ENCODE peak calls at places on chromosomes 11 and 22, in eight cellular contexts. One of them, this sample, is unnamed.

GRCh38 chr22:46596032-46596441 is 24.1 kb upstream of the GRAMD4 start:
- DNase-seq in head of caudate nucleus: no peak
- DNase-seq in NAMALWA: no peak
- DNase-seq in activated T-cell treated with anti-CD3 and anti-CD28 coated beads for 1 hour: no peak
- DNase-seq in KBM-7: no peak
- DNase-seq in MCF 10A: no peak
- DNase-seq in amniotic epithelial cell: no peak
- DNase-seq in psoas muscle: peak
- DNase-seq in this sample: no peak

GRCh38 chr22:43449205-43449830 is 37.5 kb downstream of the MPPED1 start:
- DNase-seq in psoas muscle: no peak
- DNase-seq in amniotic epithelial cell: no peak
- DNase-seq in head of caudate nucleus: no peak
- DNase-seq in MCF 10A: peak
- DNase-seq in KBM-7: no peak
- DNase-seq in NAMALWA: no peak
- DNase-seq in activated T-cell treated with anti-CD3 and anti-CD28 coated beads for 1 hour: no peak
- DNase-seq in this sample: no peak

GRCh38 chr22:49964493-49965290 is 4.1 kb downstream of the PIM3 start:
- DNase-seq in NAMALWA: no peak
- DNase-seq in psoas muscle: peak
- DNase-seq in activated T-cell treated with anti-CD3 and anti-CD28 coated beads for 1 hour: no peak
- DNase-seq in KBM-7: no peak
- DNase-seq in amniotic epithelial cell: no peak
- DNase-seq in MCF 10A: no peak
- DNase-seq in head of caudate nucleus: peak
- DNase-seq in this sample: peak

GRCh38 chr22:38952382-38952993 is 4.9 kb upstream of the APOBEC3A start:
- DNase-seq in MCF 10A: no peak
- DNase-seq in activated T-cell treated with anti-CD3 and anti-CD28 coated beads for 1 hour: no peak
- DNase-seq in psoas muscle: no peak
- DNase-seq in KBM-7: no peak
- DNase-seq in amniotic epithelial cell: no peak
- DNase-seq in head of caudate nucleus: no peak
- DNase-seq in NAMALWA: no peak
- DNase-seq in this sample: no peak

GRCh38 chr11:8296872-8297271 is 33.2 kb upstream of the LMO1 start:
- DNase-seq in amniotic epithelial cell: no peak
- DNase-seq in MCF 10A: no peak
- DNase-seq in head of caudate nucleus: no peak
- DNase-seq in activated T-cell treated with anti-CD3 and anti-CD28 coated beads for 1 hour: no peak
- DNase-seq in NAMALWA: no peak
- DNase-seq in psoas muscle: no peak
- DNase-seq in KBM-7: no peak
- DNase-seq in this sample: no peak

GRCh38 chr11:128621491-128622136 is 34.3 kb upstream of the ETS1 start:
- DNase-seq in KBM-7: no peak
- DNase-seq in MCF 10A: peak
- DNase-seq in amniotic epithelial cell: peak
- DNase-seq in activated T-cell treated with anti-CD3 and anti-CD28 coated beads for 1 hour: no peak
- DNase-seq in psoas muscle: peak
- DNase-seq in NAMALWA: no peak
- DNase-seq in head of caudate nucleus: no peak
- DNase-seq in this sample: no peak

GRCh38 chr11:103609117-103610066 is 427.0 kb upstream of the DDI1 start:
- DNase-seq in head of caudate nucleus: no peak
- DNase-seq in MCF 10A: peak
- DNase-seq in activated T-cell treated with anti-CD3 and anti-CD28 coated beads for 1 hour: no peak
- DNase-seq in psoas muscle: no peak
- DNase-seq in amniotic epithelial cell: peak
- DNase-seq in NAMALWA: peak
- DNase-seq in KBM-7: no peak
- DNase-seq in this sample: no peak

GRCh38 chr11:120883404-120884135 is 140.3 kb upstream of the TBCEL start:
- DNase-seq in NAMALWA: no peak
- DNase-seq in MCF 10A: peak
- DNase-seq in head of caudate nucleus: peak
- DNase-seq in amniotic epithelial cell: no peak
- DNase-seq in KBM-7: no peak
- DNase-seq in psoas muscle: peak
- DNase-seq in activated T-cell treated with anti-CD3 and anti-CD28 coated beads for 1 hour: no peak
- DNase-seq in this sample: no peak

GRCh38 chr11:2862950-2863618 is 22.5 kb downstream of the CDKN1C start:
- DNase-seq in KBM-7: no peak
- DNase-seq in MCF 10A: no peak
- DNase-seq in head of caudate nucleus: no peak
- DNase-seq in activated T-cell treated with anti-CD3 and anti-CD28 coated beads for 1 hour: no peak
- DNase-seq in NAMALWA: no peak
- DNase-seq in psoas muscle: no peak
- DNase-seq in amniotic epithelial cell: peak
- DNase-seq in this sample: no peak

GRCh38 chr22:27561301-27561820 is 240.2 kb downstream of the MN1 start:
- DNase-seq in NAMALWA: no peak
- DNase-seq in KBM-7: no peak
- DNase-seq in psoas muscle: no peak
- DNase-seq in amniotic epithelial cell: no peak
- DNase-seq in head of caudate nucleus: no peak
- DNase-seq in activated T-cell treated with anti-CD3 and anti-CD28 coated beads for 1 hour: no peak
- DNase-seq in MCF 10A: no peak
- DNase-seq in this sample: no peak

GRCh38 chr11:66157182-66157864 is 87.3 kb downstream of the PACS1 start:
- DNase-seq in activated T-cell treated with anti-CD3 and anti-CD28 coated beads for 1 hour: no peak
- DNase-seq in MCF 10A: no peak
- DNase-seq in KBM-7: peak
- DNase-seq in NAMALWA: no peak
- DNase-seq in head of caudate nucleus: no peak
- DNase-seq in amniotic epithelial cell: no peak
- DNase-seq in psoas muscle: no peak
- DNase-seq in this sample: no peak

GRCh38 chr11:116500833-116501622 is 271.8 kb downstream of the BUD13 start:
- DNase-seq in psoas muscle: no peak
- DNase-seq in NAMALWA: no peak
- DNase-seq in activated T-cell treated with anti-CD3 and anti-CD28 coated beads for 1 hour: no peak
- DNase-seq in amniotic epithelial cell: no peak
- DNase-seq in head of caudate nucleus: no peak
- DNase-seq in KBM-7: no peak
- DNase-seq in MCF 10A: no peak
- DNase-seq in this sample: no peak

GRCh38 chr22:33247758-33248157 is 189.6 kb upstream of the SYN3 start:
- DNase-seq in MCF 10A: no peak
- DNase-seq in activated T-cell treated with anti-CD3 and anti-CD28 coated beads for 1 hour: no peak
- DNase-seq in psoas muscle: no peak
- DNase-seq in amniotic epithelial cell: no peak
- DNase-seq in head of caudate nucleus: no peak
- DNase-seq in KBM-7: no peak
- DNase-seq in NAMALWA: no peak
- DNase-seq in this sample: no peak

GRCh38 chr11:111069076-111069475 is 176.4 kb upstream of the POU2AF2 start:
- DNase-seq in MCF 10A: peak
- DNase-seq in KBM-7: no peak
- DNase-seq in NAMALWA: no peak
- DNase-seq in head of caudate nucleus: no peak
- DNase-seq in activated T-cell treated with anti-CD3 and anti-CD28 coated beads for 1 hour: no peak
- DNase-seq in psoas muscle: no peak
- DNase-seq in amniotic epithelial cell: peak
- DNase-seq in this sample: no peak

GRCh38 chr11:11401960-11402359 is 48.9 kb upstream of the CSNK2A3 start:
- DNase-seq in psoas muscle: no peak
- DNase-seq in head of caudate nucleus: no peak
- DNase-seq in KBM-7: no peak
- DNase-seq in amniotic epithelial cell: no peak
- DNase-seq in MCF 10A: no peak
- DNase-seq in NAMALWA: no peak
- DNase-seq in activated T-cell treated with anti-CD3 and anti-CD28 coated beads for 1 hour: no peak
- DNase-seq in this sample: no peak

GRCh38 chr11:25794804-25795203 is 537.1 kb upstream of the ANO3 start:
- DNase-seq in MCF 10A: no peak
- DNase-seq in amniotic epithelial cell: no peak
- DNase-seq in psoas muscle: no peak
- DNase-seq in NAMALWA: no peak
- DNase-seq in head of caudate nucleus: no peak
- DNase-seq in KBM-7: no peak
- DNase-seq in activated T-cell treated with anti-CD3 and anti-CD28 coated beads for 1 hour: no peak
- DNase-seq in this sample: no peak

GRCh38 chr22:28016781-28017557 is 97.9 kb upstream of the PITPNB start:
- DNase-seq in amniotic epithelial cell: no peak
- DNase-seq in head of caudate nucleus: peak
- DNase-seq in NAMALWA: no peak
- DNase-seq in KBM-7: no peak
- DNase-seq in MCF 10A: no peak
- DNase-seq in activated T-cell treated with anti-CD3 and anti-CD28 coated beads for 1 hour: no peak
- DNase-seq in psoas muscle: peak
- DNase-seq in this sample: peak

GRCh38 chr11:2474059-2474901 is 29.5 kb downstream of the KCNQ1 start:
- DNase-seq in activated T-cell treated with anti-CD3 and anti-CD28 coated beads for 1 hour: no peak
- DNase-seq in NAMALWA: no peak
- DNase-seq in psoas muscle: no peak
- DNase-seq in KBM-7: no peak
- DNase-seq in MCF 10A: no peak
- DNase-seq in amniotic epithelial cell: no peak
- DNase-seq in head of caudate nucleus: peak
- DNase-seq in this sample: no peak

GRCh38 chr11:105673089-105673488 is 63.2 kb downstream of the GRIA4 start:
- DNase-seq in KBM-7: peak
- DNase-seq in amniotic epithelial cell: peak
- DNase-seq in psoas muscle: no peak
- DNase-seq in MCF 10A: peak
- DNase-seq in head of caudate nucleus: no peak
- DNase-seq in activated T-cell treated with anti-CD3 and anti-CD28 coated beads for 1 hour: no peak
- DNase-seq in NAMALWA: peak
- DNase-seq in this sample: no peak

GRCh38 chr11:46920709-46921108 is 2.4 kb upstream of the LRP4 start:
- DNase-seq in head of caudate nucleus: no peak
- DNase-seq in amniotic epithelial cell: peak
- DNase-seq in MCF 10A: peak
- DNase-seq in psoas muscle: peak
- DNase-seq in KBM-7: no peak
- DNase-seq in NAMALWA: no peak
- DNase-seq in activated T-cell treated with anti-CD3 and anti-CD28 coated beads for 1 hour: no peak
- DNase-seq in this sample: peak

GRCh38 chr11:70252844-70253243 is 17.6 kb upstream of the PPFIA1 start:
- DNase-seq in NAMALWA: no peak
- DNase-seq in head of caudate nucleus: no peak
- DNase-seq in amniotic epithelial cell: no peak
- DNase-seq in activated T-cell treated with anti-CD3 and anti-CD28 coated beads for 1 hour: no peak
- DNase-seq in psoas muscle: no peak
- DNase-seq in MCF 10A: no peak
- DNase-seq in KBM-7: no peak
- DNase-seq in this sample: no peak

GRCh38 chr11:132452616-132453015 is 1079.7 kb downstream of the OPCML start:
- DNase-seq in MCF 10A: no peak
- DNase-seq in activated T-cell treated with anti-CD3 and anti-CD28 coated beads for 1 hour: no peak
- DNase-seq in amniotic epithelial cell: no peak
- DNase-seq in psoas muscle: no peak
- DNase-seq in KBM-7: no peak
- DNase-seq in head of caudate nucleus: no peak
- DNase-seq in NAMALWA: no peak
- DNase-seq in this sample: no peak

GRCh38 chr11:35804446-35805040 is 139.3 kb upstream of the LDLRAD3 start:
- DNase-seq in psoas muscle: no peak
- DNase-seq in activated T-cell treated with anti-CD3 and anti-CD28 coated beads for 1 hour: no peak
- DNase-seq in NAMALWA: no peak
- DNase-seq in head of caudate nucleus: no peak
- DNase-seq in KBM-7: no peak
- DNase-seq in amniotic epithelial cell: no peak
- DNase-seq in MCF 10A: no peak
- DNase-seq in this sample: no peak

GRCh38 chr11:98068251-98068650 is 952.5 kb upstream of the CNTN5 start:
- DNase-seq in MCF 10A: no peak
- DNase-seq in KBM-7: no peak
- DNase-seq in activated T-cell treated with anti-CD3 and anti-CD28 coated beads for 1 hour: no peak
- DNase-seq in NAMALWA: no peak
- DNase-seq in psoas muscle: no peak
- DNase-seq in head of caudate nucleus: no peak
- DNase-seq in amniotic epithelial cell: no peak
- DNase-seq in this sample: no peak

GRCh38 chr11:101096036-101096704 is 33.4 kb downstream of the PGR start:
- DNase-seq in MCF 10A: peak
- DNase-seq in amniotic epithelial cell: no peak
- DNase-seq in psoas muscle: no peak
- DNase-seq in KBM-7: no peak
- DNase-seq in NAMALWA: no peak
- DNase-seq in head of caudate nucleus: no peak
- DNase-seq in activated T-cell treated with anti-CD3 and anti-CD28 coated beads for 1 hour: no peak
- DNase-seq in this sample: no peak

GRCh38 chr11:121452609-121453150 is at the start of gene SORL1-AS1:
- DNase-seq in activated T-cell treated with anti-CD3 and anti-CD28 coated beads for 1 hour: no peak
- DNase-seq in MCF 10A: no peak
- DNase-seq in amniotic epithelial cell: no peak
- DNase-seq in head of caudate nucleus: no peak
- DNase-seq in NAMALWA: peak
- DNase-seq in KBM-7: no peak
- DNase-seq in psoas muscle: no peak
- DNase-seq in this sample: no peak

GRCh38 chr22:26990503-26991189 is 333.3 kb downstream of the MIAT start:
- DNase-seq in KBM-7: no peak
- DNase-seq in psoas muscle: no peak
- DNase-seq in NAMALWA: no peak
- DNase-seq in activated T-cell treated with anti-CD3 and anti-CD28 coated beads for 1 hour: no peak
- DNase-seq in amniotic epithelial cell: no peak
- DNase-seq in head of caudate nucleus: no peak
- DNase-seq in MCF 10A: no peak
- DNase-seq in this sample: no peak

GRCh38 chr22:49901457-49901856 is 16.8 kb downstream of the ALG12 start:
- DNase-seq in head of caudate nucleus: no peak
- DNase-seq in NAMALWA: no peak
- DNase-seq in psoas muscle: no peak
- DNase-seq in MCF 10A: no peak
- DNase-seq in activated T-cell treated with anti-CD3 and anti-CD28 coated beads for 1 hour: no peak
- DNase-seq in amniotic epithelial cell: no peak
- DNase-seq in KBM-7: no peak
- DNase-seq in this sample: peak

GRCh38 chr11:20112291-20113146 is 47.8 kb downstream of the DBX1 start:
- DNase-seq in head of caudate nucleus: peak
- DNase-seq in MCF 10A: peak
- DNase-seq in amniotic epithelial cell: peak
- DNase-seq in KBM-7: peak
- DNase-seq in NAMALWA: no peak
- DNase-seq in activated T-cell treated with anti-CD3 and anti-CD28 coated beads for 1 hour: no peak
- DNase-seq in psoas muscle: peak
- DNase-seq in this sample: peak

This sample was measured in RWPE2.